ENCODE peak calls at places on chromosomes 4 and X, in four cellular contexts. B, R, S and X are unnamed samples.

GRCh38 chrX:154761977-154762528 is 611 bp upstream of the DKC1 start:
- DNase-seq in R (no peak), S (no peak), B (no peak), X (no peak)

GRCh38 chr4:1763550-1764080 is 29.5 kb upstream of the FGFR3 start:
- DNase-seq in B (no peak), R (peak), S (peak), X (peak)

GRCh38 chr4:71473541-71474240 is 134.9 kb downstream of the SLC4A4 start:
- DNase-seq in R (no peak), S (no peak), B (no peak), X (no peak)

GRCh38 chrX:24703185-24703494 is 9.4 kb downstream of the POLA1 start:
- DNase-seq in R (no peak), S (no peak), B (no peak), X (no peak)

GRCh38 chrX:53398216-53398615 is 24.2 kb downstream of the SMC1A start:
- DNase-seq in S (no peak), R (no peak), B (no peak), X (no peak)

GRCh38 chr4:84497220-84497834 is 1.8 kb downstream of the NKX6-1 start:
- DNase-seq in S (no peak), B (no peak), R (no peak), X (peak)

GRCh38 chr4:18390655-18391369 is 369.3 kb upstream of the LCORL start:
- DNase-seq in S (no peak), B (no peak), R (no peak), X (no peak)

GRCh38 chr4:10740227-10740626 is 55.7 kb upstream of the CLNK start:
- DNase-seq in R (no peak), S (no peak), B (no peak), X (no peak)

GRCh38 chr4:120902925-120903324 is 19.6 kb downstream of the PRDM5 start:
- DNase-seq in S (no peak), R (no peak), B (no peak), X (no peak)

GRCh38 chr4:10942166-10942565 is 257.6 kb upstream of the CLNK start:
- DNase-seq in S (no peak), B (no peak), R (no peak), X (no peak)

GRCh38 chrX:131895002-131895401 is 128.1 kb upstream of the STK26 start:
- DNase-seq in R (no peak), B (no peak), S (no peak), X (peak)

GRCh38 chr4:172850838-172851237 is 317.8 kb upstream of the GALNT7 start:
- DNase-seq in R (no peak), B (no peak), S (no peak), X (peak)

GRCh38 chrX:151397741-151398070 is 700 bp downstream of the VMA21 start:
- DNase-seq in R (peak), B (peak), S (no peak), X (no peak)
- TF ChIP-seq MAFK in R (no peak), B (no peak), S (no peak), X (no peak)

GRCh38 chrX:38438321-38438720 is 85.9 kb downstream of the OTC start:
- DNase-seq in S (no peak), B (no peak), R (no peak), X (no peak)
- TF ChIP-seq MAZ in S (no peak), B (no peak), R (no peak), X (no peak)

GRCh38 chr4:37478151-37478550 is 208.0 kb downstream of the RELL1 start:
- DNase-seq in R (no peak), S (no peak), B (no peak), X (no peak)

GRCh38 chr4:37480509-37480908 is 205.7 kb downstream of the RELL1 start:
- DNase-seq in S (no peak), R (no peak), B (no peak), X (no peak)

GRCh38 chr4:37483610-37484009 is 202.6 kb downstream of the RELL1 start:
- DNase-seq in B (no peak), S (no peak), R (no peak), X (no peak)

GRCh38 chr4:37482236-37482635 is 203.9 kb downstream of the RELL1 start:
- DNase-seq in B (no peak), S (no peak), R (no peak), X (no peak)

DNA sequence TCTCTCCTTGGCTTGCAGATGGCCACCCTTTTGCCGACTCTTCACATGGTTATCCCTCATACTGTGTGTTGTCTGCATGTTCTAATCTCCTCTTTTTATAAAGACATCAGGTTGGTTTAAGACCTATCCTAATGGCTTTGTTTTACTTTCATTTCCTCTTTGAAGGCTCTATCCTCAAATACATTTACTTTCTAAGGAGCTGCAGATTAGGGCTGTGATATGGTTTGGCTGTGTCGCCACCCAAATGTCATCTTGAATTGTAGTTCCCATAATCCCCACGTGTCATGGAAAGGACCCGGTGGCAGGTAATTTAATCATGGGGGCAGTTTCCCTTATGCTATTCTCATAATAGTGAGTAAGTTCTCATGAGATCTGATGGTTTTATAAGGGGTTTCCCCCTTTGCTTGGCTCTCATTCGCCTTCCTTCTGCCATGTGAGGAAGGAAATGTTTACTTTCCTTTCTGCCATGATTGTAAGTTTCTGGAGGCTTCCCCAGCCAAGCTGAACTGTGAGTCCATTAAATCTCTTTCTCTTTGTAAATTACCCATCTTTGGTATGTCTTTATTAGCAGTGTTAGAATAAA is 204.5 kb downstream of the RELL1 start:
- DNase-seq in R (no peak), S (no peak), B (no peak), X (no peak)
- TF ChIP-seq MAFK in R (no peak), S (no peak), B (no peak), X (no peak)

GRCh38 chrX:103464071-103464773 is 55.1 kb downstream of the RAB40A start:
- DNase-seq in B (peak), S (peak), R (peak), X (peak)
- TF ChIP-seq MAZ in B (no peak), S (no peak), R (no peak), X (no peak)

DNA sequence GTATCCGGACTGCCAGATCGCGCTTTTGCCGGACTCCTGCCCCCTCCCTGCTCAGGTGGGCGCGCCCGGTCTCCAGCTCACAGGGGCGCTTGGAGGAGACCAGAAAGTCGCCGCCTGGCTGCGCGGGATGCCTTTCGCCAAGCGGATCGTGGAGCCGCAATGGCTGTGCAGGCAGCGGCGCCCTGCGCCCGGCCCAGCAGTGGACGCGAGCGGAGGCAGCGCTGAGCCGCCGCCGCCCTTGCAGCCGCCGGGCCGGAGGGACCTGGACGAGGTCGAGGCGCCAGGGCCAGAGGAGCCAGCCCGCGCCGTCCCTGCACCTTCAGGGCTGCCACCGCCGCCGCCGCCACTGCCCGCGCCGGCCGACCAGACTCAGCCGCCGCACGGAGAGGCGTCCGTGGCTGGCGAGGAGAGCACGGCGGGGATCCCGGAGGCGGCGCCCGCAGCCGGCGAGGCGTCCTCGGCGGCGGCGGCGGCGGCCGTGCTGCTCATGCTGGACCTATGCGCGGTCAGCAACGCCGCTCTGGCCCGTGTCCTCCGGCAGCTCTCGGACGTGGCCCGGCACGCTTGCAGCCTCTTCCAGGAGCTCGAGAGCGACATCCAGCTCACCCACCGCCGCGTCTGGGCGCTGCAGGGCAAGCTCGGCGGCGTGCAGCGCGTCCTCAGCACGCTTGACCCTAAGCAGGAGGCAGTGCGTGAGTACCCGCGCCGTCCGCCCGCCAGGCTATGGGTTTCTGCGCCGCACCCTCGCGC is 806 bp downstream of the NHS start:
- DNase-seq in R (no peak), S (no peak), B (peak), X (peak)
- TF ChIP-seq MAFK in R (no peak), S (no peak), B (no peak), X (no peak)

GRCh38 chr4:41598580-41598979 is 60.6 kb downstream of the LIMCH1 start:
- DNase-seq in S (no peak), B (no peak), R (no peak), X (no peak)
- TF ChIP-seq MAZ in S (no peak), B (no peak), R (no peak), X (no peak)

DNA sequence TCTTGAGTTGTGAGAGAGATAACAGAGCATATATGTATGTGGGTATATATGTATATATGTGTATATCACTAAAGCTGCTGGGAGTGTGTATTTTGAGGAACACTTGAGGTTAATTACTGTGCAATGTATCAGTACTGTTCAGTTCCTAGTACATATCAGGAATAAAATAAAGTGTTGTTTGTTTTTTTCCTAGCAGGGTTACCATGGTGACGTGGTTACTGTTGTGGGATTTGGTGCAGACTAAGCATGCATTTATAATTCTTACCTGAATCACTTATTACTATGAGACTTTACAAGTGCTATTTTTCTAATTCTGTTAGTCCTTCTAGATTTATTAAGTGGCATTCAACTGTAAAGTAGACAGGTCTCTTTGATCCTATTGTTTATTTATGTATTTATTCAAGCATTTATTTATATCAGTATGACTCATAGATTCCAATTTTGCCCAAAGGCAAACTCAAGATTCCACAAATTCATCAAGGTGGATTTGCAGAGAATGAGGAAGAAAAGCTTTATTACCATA is 26.9 kb upstream of the BEX4 start:
- DNase-seq in B (no peak), R (no peak), S (no peak), X (no peak)
- TF ChIP-seq MAFK in B (no peak), R (no peak), S (no peak), X (no peak)